ENCODE peak calls at places on chromosomes 12 and 14, in nine cellular contexts. One of them, this sample, is unnamed.

GRCh38 chr14:91368681-91369416 is 48.8 kb downstream of the CCDC88C start:
- DNase-seq in AG10803: no peak
- DNase-seq in NCI-H2171 treated with DMSO at 0.1 percent for 48 hours: no peak
- DNase-seq in aorta: peak
- DNase-seq in KBM-7: no peak
- DNase-seq in KG1: no peak
- DNase-seq in stimulated activated CD4-positive, alpha-beta T cell treated with anti-CD3 and anti-CD28 coated beads, Interleukin-15, amount 100 ng/mL, for 24 hours: no peak
- DNase-seq in NCI-H226: no peak
- DNase-seq in CD4-positive, alpha-beta memory T cell: no peak
- DNase-seq in this sample: no peak

GRCh38 chr12:52787324-52787996 is 8.5 kb downstream of the KRT3 start:
- DNase-seq in KBM-7: no peak
- DNase-seq in stimulated activated CD4-positive, alpha-beta T cell treated with anti-CD3 and anti-CD28 coated beads, Interleukin-15, amount 100 ng/mL, for 24 hours: no peak
- DNase-seq in NCI-H226: no peak
- DNase-seq in AG10803: no peak
- DNase-seq in CD4-positive, alpha-beta memory T cell: no peak
- DNase-seq in KG1: no peak
- DNase-seq in NCI-H2171 treated with DMSO at 0.1 percent for 48 hours: no peak
- DNase-seq in aorta: no peak
- DNase-seq in this sample: no peak

GRCh38 chr12:20807192-20808080 is 3.1 kb upstream of the SLCO1B3 start:
- DNase-seq in KG1: no peak
- DNase-seq in aorta: no peak
- DNase-seq in AG10803: no peak
- DNase-seq in stimulated activated CD4-positive, alpha-beta T cell treated with anti-CD3 and anti-CD28 coated beads, Interleukin-15, amount 100 ng/mL, for 24 hours: no peak
- DNase-seq in NCI-H226: no peak
- DNase-seq in CD4-positive, alpha-beta memory T cell: no peak
- DNase-seq in KBM-7: no peak
- DNase-seq in NCI-H2171 treated with DMSO at 0.1 percent for 48 hours: no peak
- DNase-seq in this sample: no peak

GRCh38 chr14:42779024-42779423 is 1172.3 kb downstream of the LRFN5 start:
- DNase-seq in NCI-H226: no peak
- DNase-seq in stimulated activated CD4-positive, alpha-beta T cell treated with anti-CD3 and anti-CD28 coated beads, Interleukin-15, amount 100 ng/mL, for 24 hours: no peak
- DNase-seq in KG1: no peak
- DNase-seq in CD4-positive, alpha-beta memory T cell: no peak
- DNase-seq in NCI-H2171 treated with DMSO at 0.1 percent for 48 hours: peak
- DNase-seq in KBM-7: no peak
- DNase-seq in aorta: no peak
- DNase-seq in AG10803: no peak
- DNase-seq in this sample: no peak

GRCh38 chr14:99334277-99334676 is 62.3 kb upstream of the BCL11B start:
- DNase-seq in AG10803: no peak
- DNase-seq in CD4-positive, alpha-beta memory T cell: no peak
- DNase-seq in NCI-H2171 treated with DMSO at 0.1 percent for 48 hours: no peak
- DNase-seq in NCI-H226: no peak
- DNase-seq in aorta: no peak
- DNase-seq in stimulated activated CD4-positive, alpha-beta T cell treated with anti-CD3 and anti-CD28 coated beads, Interleukin-15, amount 100 ng/mL, for 24 hours: no peak
- DNase-seq in KG1: no peak
- DNase-seq in KBM-7: no peak
- DNase-seq in this sample: no peak

GRCh38 chr14:65179918-65180724 is 77.8 kb upstream of the MAX start:
- DNase-seq in CD4-positive, alpha-beta memory T cell: peak
- DNase-seq in aorta: peak
- DNase-seq in NCI-H226: peak
- DNase-seq in NCI-H2171 treated with DMSO at 0.1 percent for 48 hours: no peak
- DNase-seq in stimulated activated CD4-positive, alpha-beta T cell treated with anti-CD3 and anti-CD28 coated beads, Interleukin-15, amount 100 ng/mL, for 24 hours: peak
- DNase-seq in AG10803: peak
- DNase-seq in KBM-7: peak
- DNase-seq in KG1: no peak
- DNase-seq in this sample: no peak

GRCh38 chr14:71354801-71355200 is 447.5 kb downstream of the PCNX1 start:
- DNase-seq in KG1: no peak
- DNase-seq in CD4-positive, alpha-beta memory T cell: no peak
- DNase-seq in aorta: no peak
- DNase-seq in NCI-H226: no peak
- DNase-seq in stimulated activated CD4-positive, alpha-beta T cell treated with anti-CD3 and anti-CD28 coated beads, Interleukin-15, amount 100 ng/mL, for 24 hours: no peak
- DNase-seq in KBM-7: no peak
- DNase-seq in AG10803: peak
- DNase-seq in NCI-H2171 treated with DMSO at 0.1 percent for 48 hours: no peak
- DNase-seq in this sample: no peak

GRCh38 chr14:81211844-81212243 is 8.9 kb downstream of the GTF2A1 start:
- DNase-seq in AG10803: peak
- DNase-seq in CD4-positive, alpha-beta memory T cell: peak
- DNase-seq in NCI-H2171 treated with DMSO at 0.1 percent for 48 hours: peak
- DNase-seq in KBM-7: peak
- DNase-seq in KG1: no peak
- DNase-seq in stimulated activated CD4-positive, alpha-beta T cell treated with anti-CD3 and anti-CD28 coated beads, Interleukin-15, amount 100 ng/mL, for 24 hours: peak
- DNase-seq in NCI-H226: no peak
- DNase-seq in aorta: no peak
- DNase-seq in this sample: peak

GRCh38 chr12:132530851-132531250 is 40.9 kb downstream of the FBRSL1 start:
- DNase-seq in NCI-H2171 treated with DMSO at 0.1 percent for 48 hours: no peak
- DNase-seq in KBM-7: no peak
- DNase-seq in aorta: no peak
- DNase-seq in CD4-positive, alpha-beta memory T cell: no peak
- DNase-seq in stimulated activated CD4-positive, alpha-beta T cell treated with anti-CD3 and anti-CD28 coated beads, Interleukin-15, amount 100 ng/mL, for 24 hours: no peak
- DNase-seq in KG1: no peak
- DNase-seq in AG10803: no peak
- DNase-seq in NCI-H226: no peak
- DNase-seq in this sample: no peak

GRCh38 chr14:72023128-72024042 is 91.2 kb downstream of the RGS6 start:
- DNase-seq in CD4-positive, alpha-beta memory T cell: no peak
- DNase-seq in AG10803: no peak
- DNase-seq in NCI-H226: no peak
- DNase-seq in KBM-7: no peak
- DNase-seq in NCI-H2171 treated with DMSO at 0.1 percent for 48 hours: no peak
- DNase-seq in stimulated activated CD4-positive, alpha-beta T cell treated with anti-CD3 and anti-CD28 coated beads, Interleukin-15, amount 100 ng/mL, for 24 hours: no peak
- DNase-seq in aorta: no peak
- DNase-seq in KG1: no peak
- DNase-seq in this sample: no peak

GRCh38 chr14:99627510-99628381 is 17.2 kb upstream of the HHIPL1 start:
- DNase-seq in NCI-H2171 treated with DMSO at 0.1 percent for 48 hours: no peak
- DNase-seq in AG10803: no peak
- DNase-seq in KBM-7: no peak
- DNase-seq in KG1: no peak
- DNase-seq in stimulated activated CD4-positive, alpha-beta T cell treated with anti-CD3 and anti-CD28 coated beads, Interleukin-15, amount 100 ng/mL, for 24 hours: no peak
- DNase-seq in NCI-H226: no peak
- DNase-seq in CD4-positive, alpha-beta memory T cell: no peak
- DNase-seq in aorta: no peak
- DNase-seq in this sample: no peak

GRCh38 chr14:20907214-20907613 is 16.0 kb downstream of the RNASE3 start:
- DNase-seq in aorta: no peak
- DNase-seq in CD4-positive, alpha-beta memory T cell: no peak
- DNase-seq in AG10803: no peak
- DNase-seq in KBM-7: no peak
- DNase-seq in NCI-H226: no peak
- DNase-seq in stimulated activated CD4-positive, alpha-beta T cell treated with anti-CD3 and anti-CD28 coated beads, Interleukin-15, amount 100 ng/mL, for 24 hours: no peak
- DNase-seq in NCI-H2171 treated with DMSO at 0.1 percent for 48 hours: no peak
- DNase-seq in KG1: no peak
- DNase-seq in this sample: no peak

GRCh38 chr12:103924761-103925641 is 5.2 kb upstream of the HSP90B1 start:
- DNase-seq in KG1: no peak
- DNase-seq in KBM-7: no peak
- DNase-seq in NCI-H226: peak
- DNase-seq in CD4-positive, alpha-beta memory T cell: peak
- DNase-seq in NCI-H2171 treated with DMSO at 0.1 percent for 48 hours: peak
- DNase-seq in AG10803: peak
- DNase-seq in aorta: no peak
- DNase-seq in stimulated activated CD4-positive, alpha-beta T cell treated with anti-CD3 and anti-CD28 coated beads, Interleukin-15, amount 100 ng/mL, for 24 hours: peak
- DNase-seq in this sample: peak

GRCh38 chr12:49298160-49298559 is 3.2 kb downstream of the PRPH start:
- DNase-seq in KBM-7: no peak
- DNase-seq in AG10803: no peak
- DNase-seq in CD4-positive, alpha-beta memory T cell: no peak
- DNase-seq in KG1: no peak
- DNase-seq in NCI-H226: no peak
- DNase-seq in aorta: no peak
- DNase-seq in stimulated activated CD4-positive, alpha-beta T cell treated with anti-CD3 and anti-CD28 coated beads, Interleukin-15, amount 100 ng/mL, for 24 hours: no peak
- DNase-seq in NCI-H2171 treated with DMSO at 0.1 percent for 48 hours: no peak
- DNase-seq in this sample: no peak

GRCh38 chr12:118337194-118337838 is 35.4 kb downstream of the TAOK3 start:
- DNase-seq in NCI-H2171 treated with DMSO at 0.1 percent for 48 hours: no peak
- DNase-seq in NCI-H226: no peak
- DNase-seq in aorta: no peak
- DNase-seq in AG10803: peak
- DNase-seq in KBM-7: no peak
- DNase-seq in KG1: no peak
- DNase-seq in CD4-positive, alpha-beta memory T cell: no peak
- DNase-seq in stimulated activated CD4-positive, alpha-beta T cell treated with anti-CD3 and anti-CD28 coated beads, Interleukin-15, amount 100 ng/mL, for 24 hours: no peak
- DNase-seq in this sample: no peak

GRCh38 chr14:73824116-73824515 is 27.5 kb upstream of the PTGR2 start:
- DNase-seq in aorta: no peak
- DNase-seq in KG1: no peak
- DNase-seq in CD4-positive, alpha-beta memory T cell: no peak
- DNase-seq in stimulated activated CD4-positive, alpha-beta T cell treated with anti-CD3 and anti-CD28 coated beads, Interleukin-15, amount 100 ng/mL, for 24 hours: no peak
- DNase-seq in KBM-7: no peak
- DNase-seq in NCI-H226: no peak
- DNase-seq in AG10803: no peak
- DNase-seq in NCI-H2171 treated with DMSO at 0.1 percent for 48 hours: no peak
- DNase-seq in this sample: no peak

GRCh38 chr12:96120359-96121100 is 73.6 kb upstream of the ELK3 start:
- DNase-seq in NCI-H2171 treated with DMSO at 0.1 percent for 48 hours: no peak
- DNase-seq in stimulated activated CD4-positive, alpha-beta T cell treated with anti-CD3 and anti-CD28 coated beads, Interleukin-15, amount 100 ng/mL, for 24 hours: no peak
- DNase-seq in aorta: peak
- DNase-seq in CD4-positive, alpha-beta memory T cell: no peak
- DNase-seq in KBM-7: peak
- DNase-seq in NCI-H226: no peak
- DNase-seq in AG10803: no peak
- DNase-seq in KG1: peak
- DNase-seq in this sample: no peak

GRCh38 chr12:131929530-131930456 is 717 bp downstream of the PUS1 start:
- DNase-seq in CD4-positive, alpha-beta memory T cell: peak
- DNase-seq in NCI-H226: no peak
- DNase-seq in aorta: peak
- DNase-seq in NCI-H2171 treated with DMSO at 0.1 percent for 48 hours: peak
- DNase-seq in KBM-7: peak
- DNase-seq in AG10803: peak
- DNase-seq in KG1: no peak
- DNase-seq in stimulated activated CD4-positive, alpha-beta T cell treated with anti-CD3 and anti-CD28 coated beads, Interleukin-15, amount 100 ng/mL, for 24 hours: peak
- DNase-seq in this sample: no peak

GRCh38 chr14:53032161-53032803 is 81.4 kb upstream of the FERMT2 start:
- DNase-seq in KG1: no peak
- DNase-seq in KBM-7: no peak
- DNase-seq in stimulated activated CD4-positive, alpha-beta T cell treated with anti-CD3 and anti-CD28 coated beads, Interleukin-15, amount 100 ng/mL, for 24 hours: no peak
- DNase-seq in NCI-H2171 treated with DMSO at 0.1 percent for 48 hours: no peak
- DNase-seq in AG10803: peak
- DNase-seq in aorta: no peak
- DNase-seq in NCI-H226: peak
- DNase-seq in CD4-positive, alpha-beta memory T cell: no peak
- DNase-seq in this sample: no peak

GRCh38 chr12:92628476-92628875 is 74.3 kb upstream of the PLEKHG7 start:
- DNase-seq in KBM-7: no peak
- DNase-seq in KG1: no peak
- DNase-seq in CD4-positive, alpha-beta memory T cell: no peak
- DNase-seq in stimulated activated CD4-positive, alpha-beta T cell treated with anti-CD3 and anti-CD28 coated beads, Interleukin-15, amount 100 ng/mL, for 24 hours: no peak
- DNase-seq in NCI-H226: no peak
- DNase-seq in aorta: no peak
- DNase-seq in AG10803: no peak
- DNase-seq in NCI-H2171 treated with DMSO at 0.1 percent for 48 hours: no peak
- DNase-seq in this sample: no peak

GRCh38 chr14:28298156-28298555 is 468.4 kb upstream of the FOXG1 start:
- DNase-seq in CD4-positive, alpha-beta memory T cell: no peak
- DNase-seq in KG1: no peak
- DNase-seq in AG10803: no peak
- DNase-seq in NCI-H2171 treated with DMSO at 0.1 percent for 48 hours: no peak
- DNase-seq in stimulated activated CD4-positive, alpha-beta T cell treated with anti-CD3 and anti-CD28 coated beads, Interleukin-15, amount 100 ng/mL, for 24 hours: no peak
- DNase-seq in aorta: no peak
- DNase-seq in KBM-7: no peak
- DNase-seq in NCI-H226: no peak
- DNase-seq in this sample: no peak

GRCh38 chr14:69528143-69528542 is 43.6 kb downstream of the PLEKHD1 start:
- DNase-seq in NCI-H2171 treated with DMSO at 0.1 percent for 48 hours: no peak
- DNase-seq in KBM-7: no peak
- DNase-seq in NCI-H226: no peak
- DNase-seq in KG1: no peak
- DNase-seq in aorta: no peak
- DNase-seq in stimulated activated CD4-positive, alpha-beta T cell treated with anti-CD3 and anti-CD28 coated beads, Interleukin-15, amount 100 ng/mL, for 24 hours: no peak
- DNase-seq in CD4-positive, alpha-beta memory T cell: no peak
- DNase-seq in AG10803: no peak
- DNase-seq in this sample: no peak

GRCh38 chr12:100267603-100268281 is 765 bp downstream of the SCYL2 start:
- DNase-seq in NCI-H2171 treated with DMSO at 0.1 percent for 48 hours: peak
- DNase-seq in KG1: no peak
- DNase-seq in aorta: no peak
- DNase-seq in stimulated activated CD4-positive, alpha-beta T cell treated with anti-CD3 and anti-CD28 coated beads, Interleukin-15, amount 100 ng/mL, for 24 hours: peak
- DNase-seq in AG10803: peak
- DNase-seq in NCI-H226: no peak
- DNase-seq in CD4-positive, alpha-beta memory T cell: peak
- DNase-seq in KBM-7: peak
- DNase-seq in this sample: no peak

GRCh38 chr14:60488175-60488574 is 2.3 kb upstream of the C14orf39 start:
- DNase-seq in CD4-positive, alpha-beta memory T cell: no peak
- DNase-seq in AG10803: no peak
- DNase-seq in aorta: no peak
- DNase-seq in KG1: no peak
- DNase-seq in stimulated activated CD4-positive, alpha-beta T cell treated with anti-CD3 and anti-CD28 coated beads, Interleukin-15, amount 100 ng/mL, for 24 hours: no peak
- DNase-seq in NCI-H2171 treated with DMSO at 0.1 percent for 48 hours: peak
- DNase-seq in NCI-H226: no peak
- DNase-seq in KBM-7: no peak
- DNase-seq in this sample: no peak

GRCh38 chr12:30691122-30691879 is 4.4 kb downstream of the IPO8 start:
- DNase-seq in KG1: no peak
- DNase-seq in KBM-7: no peak
- DNase-seq in NCI-H2171 treated with DMSO at 0.1 percent for 48 hours: peak
- DNase-seq in aorta: no peak
- DNase-seq in NCI-H226: peak
- DNase-seq in CD4-positive, alpha-beta memory T cell: no peak
- DNase-seq in AG10803: peak
- DNase-seq in stimulated activated CD4-positive, alpha-beta T cell treated with anti-CD3 and anti-CD28 coated beads, Interleukin-15, amount 100 ng/mL, for 24 hours: no peak
- DNase-seq in this sample: no peak

GRCh38 chr14:32142754-32143437 is 58.9 kb upstream of the RNU6-7 start:
- DNase-seq in KG1: no peak
- DNase-seq in NCI-H226: no peak
- DNase-seq in CD4-positive, alpha-beta memory T cell: no peak
- DNase-seq in NCI-H2171 treated with DMSO at 0.1 percent for 48 hours: no peak
- DNase-seq in AG10803: no peak
- DNase-seq in KBM-7: no peak
- DNase-seq in aorta: no peak
- DNase-seq in stimulated activated CD4-positive, alpha-beta T cell treated with anti-CD3 and anti-CD28 coated beads, Interleukin-15, amount 100 ng/mL, for 24 hours: no peak
- DNase-seq in this sample: no peak